ENCODE peak calls at places on chromosomes 2 and 18, in six cellular contexts. D is K562, J is HepG2, G is H1, B is GM12891, S is GM12878. K is an unnamed sample.

GRCh38 chr2:109322111-109322510 is 193.1 kb downstream of the SH3RF3 start:
- DNase-seq in D (no peak), J (no peak), G (no peak), B (no peak), S (no peak), K (no peak)

GRCh38 chr2:75787532-75788132 is 76.9 kb upstream of the GCFC2 start:
- DNase-seq in D (peak), J (peak), G (no peak), B (no peak), S (no peak), K (no peak)

GRCh38 chr18:48338915-48339314 is 70.3 kb downstream of the ZBTB7C start:
- DNase-seq in D (no peak), J (no peak), G (no peak), B (no peak), S (no peak), K (no peak)

GRCh38 chr2:120954939-120955338 is 219.3 kb downstream of the GLI2 start:
- DNase-seq in D (no peak), J (no peak), G (no peak), B (no peak), S (no peak), K (no peak)

GRCh38 chr2:149902104-149902503 is 314.5 kb upstream of the MMADHC start:
- DNase-seq in D (no peak), J (no peak), G (no peak), B (no peak), S (no peak), K (no peak)

GRCh38 chr2:96934831-96935545 is 51.4 kb downstream of the FAM178B start:
- DNase-seq in D (no peak), J (no peak), G (no peak), B (no peak), S (no peak), K (no peak)

GRCh38 chr2:164934790-164935466 is 20.4 kb downstream of the SLC38A11 start:
- DNase-seq in D (no peak), J (peak), G (no peak), B (no peak), S (no peak), K (no peak)

GRCh38 chr2:128499367-128500135 is 180.9 kb upstream of the HS6ST1 start:
- DNase-seq in D (no peak), J (no peak), G (peak), B (no peak), S (no peak), K (no peak)

GRCh38 chr2:216148983-216149382 is 39.8 kb downstream of the XRCC5 start:
- DNase-seq in D (no peak), J (no peak), G (no peak), B (no peak), S (no peak), K (no peak)

GRCh38 chr2:112137516-112138142 is 556 bp upstream of the FBLN7 start:
- DNase-seq in D (no peak), J (peak), G (no peak), B (no peak), S (no peak), K (no peak)

GRCh38 chr2:167484875-167485274 is 596.6 kb downstream of the XIRP2 start:
- DNase-seq in D (no peak), J (no peak), G (no peak), B (no peak), S (no peak), K (no peak)

GRCh38 chr18:58106674-58107058 is 62.6 kb downstream of the NEDD4L start:
- DNase-seq in D (no peak), J (no peak), G (no peak), B (no peak), S (no peak), K (no peak)

GRCh38 chr18:58104071-58104470 is 60.0 kb downstream of the NEDD4L start:
- DNase-seq in D (no peak), J (no peak), G (no peak), B (no peak), S (no peak), K (no peak)

GRCh38 chr18:58103339-58103930 is 59.4 kb downstream of the NEDD4L start:
- DNase-seq in D (no peak), J (no peak), G (no peak), B (no peak), S (no peak), K (no peak)

GRCh38 chr18:58105206-58105907 is 61.3 kb downstream of the NEDD4L start:
- DNase-seq in D (no peak), J (no peak), G (no peak), B (no peak), S (no peak), K (no peak)

GRCh38 chr18:58105908-58106673 is 62.1 kb downstream of the NEDD4L start:
- DNase-seq in D (no peak), J (no peak), G (no peak), B (no peak), S (no peak), K (no peak)
- TF ChIP-seq TAF1 in D (no peak), J (no peak), G (no peak), B (no peak), S (no peak), K (no peak)

GRCh38 chr2:30807249-30807648 is at the start of gene CAPN13:
- DNase-seq in D (no peak), J (no peak), G (no peak), B (no peak), S (no peak), K (no peak)

GRCh38 chr2:30803281-30803680 is 4.0 kb downstream of the CAPN13 start:
- DNase-seq in D (no peak), J (no peak), G (no peak), B (no peak), S (no peak), K (no peak)

GRCh38 chr2:30809938-30810337 is 2.7 kb upstream of the CAPN13 start:
- DNase-seq in D (no peak), J (no peak), G (no peak), B (no peak), S (no peak), K (no peak)

DNA sequence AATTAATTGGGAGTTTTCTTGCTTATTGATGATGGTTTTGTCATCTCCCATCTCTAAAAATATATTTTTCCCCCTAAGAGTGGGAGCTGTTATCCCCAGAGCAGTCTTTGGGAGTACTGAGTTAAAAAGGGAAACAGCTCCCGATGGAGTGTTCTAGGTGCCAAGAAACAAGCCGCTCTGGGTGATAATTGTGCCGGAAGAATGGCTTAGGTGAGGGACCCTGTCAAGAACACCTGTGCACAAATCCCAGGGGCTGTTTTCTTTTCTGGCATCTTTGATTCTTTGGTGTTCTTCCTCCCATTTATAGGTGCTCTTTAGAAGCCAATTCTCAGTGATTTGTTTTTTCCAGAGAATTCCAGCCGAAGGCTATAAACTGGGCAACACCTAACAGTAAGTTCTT is 1.4 kb upstream of the CAPN13 start:
- DNase-seq in D (no peak), J (no peak), G (no peak), B (no peak), S (no peak), K (no peak)
- TF ChIP-seq POLR2AphosphoS5 in D (no peak), J (no peak), G (no peak), B (no peak), S (no peak), K (no peak)

DNA sequence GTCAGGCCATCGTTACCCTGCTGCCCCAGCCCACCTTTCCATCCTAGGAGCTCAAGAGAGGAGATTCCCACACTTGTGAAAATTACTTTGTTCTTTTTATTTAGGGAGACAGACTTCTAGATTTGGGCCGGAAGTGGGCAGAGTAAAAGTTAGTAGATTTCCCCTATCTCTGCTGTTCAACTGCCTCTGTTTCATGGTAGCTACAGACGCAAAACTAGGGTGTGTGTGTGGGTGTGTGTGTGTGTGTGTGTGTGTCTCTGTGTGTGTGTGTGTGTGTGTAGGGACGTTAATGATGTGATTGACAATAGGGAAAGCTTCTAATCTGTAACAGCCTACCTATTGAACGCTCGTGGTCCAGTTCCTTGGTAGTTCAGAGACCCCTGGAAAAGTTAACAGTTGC is 441 bp downstream of the PSMA8 start:
- DNase-seq in D (no peak), J (no peak), G (no peak), B (no peak), S (no peak), K (no peak)
- TF ChIP-seq POLR2A in D (no peak), J (no peak), G (no peak), B (no peak), S (no peak), K (no peak)

DNA sequence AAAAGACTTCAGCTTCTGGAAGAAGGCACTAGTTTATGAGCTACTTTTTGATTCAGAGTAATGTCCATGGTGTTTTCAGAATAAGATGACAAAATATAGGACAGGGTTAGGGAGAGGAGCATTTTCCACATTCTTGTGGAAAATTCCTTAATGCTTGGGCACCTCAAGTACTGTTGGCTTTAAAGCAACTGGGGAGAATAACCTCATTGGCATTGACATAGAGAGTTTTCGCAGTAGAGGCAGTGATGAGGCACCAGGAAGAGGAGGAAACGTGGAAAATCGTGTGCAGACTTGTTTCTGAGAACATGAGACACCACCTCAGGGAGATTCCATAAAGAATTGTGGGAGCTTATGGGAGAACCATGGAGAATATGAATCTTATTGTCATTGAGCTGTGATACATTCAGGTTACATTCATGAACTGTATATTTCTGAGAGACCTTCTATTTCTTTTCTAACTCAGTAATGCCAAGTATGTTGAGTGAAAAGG is 929.0 kb upstream of the NRXN1 start:
- DNase-seq in D (no peak), J (no peak), G (no peak), B (no peak), S (no peak), K (no peak)
- TF ChIP-seq TAF1 in D (no peak), J (no peak), G (no peak), B (no peak), S (no peak), K (no peak)

K was measured in GM12892.